ENCODE peak calls at places on chromosomes 13 and 19, in four cellular contexts. H is kidney glomerular epithelial cell; I is GM12865; M is stimulated activated CD8-positive, alpha-beta memory T cell treated with anti-CD3 and anti-CD28 coated beads, Interleukin-7, amount 100 ng/mL, for 4 hours. P is an unnamed sample.

GRCh38 chr13:42650470-42650869 is 76.5 kb downstream of the TNFSF11 start:
- DNase-seq in H (no peak), I (no peak), M (no peak), P (no peak)

GRCh38 chr19:17303940-17304267 is 679 bp upstream of the ABHD8 start:
- DNase-seq in H (no peak), I (no peak), M (no peak), P (no peak)

GRCh38 chr13:49464621-49465325 is 20.7 kb downstream of the SETDB2 start:
- DNase-seq in H (no peak), I (no peak), M (no peak), P (no peak)

GRCh38 chr13:71218960-71219359 is 648.0 kb downstream of the DACH1 start:
- DNase-seq in H (no peak), I (peak; percentile 45), M (no peak), P (no peak)

GRCh38 chr19:43704002-43704705 is 11.7 kb upstream of the IRGC start:
- DNase-seq in H (no peak), I (no peak), M (no peak), P (no peak)

GRCh38 chr13:91358384-91358776 is 10.9 kb downstream of the MIR17HG start:
- DNase-seq in H (no peak), I (peak; percentile 34), M (no peak), P (no peak)

GRCh38 chr13:71866173-71867091 is 572 bp downstream of the DACH1 start:
- DNase-seq in H (no peak), I (no peak), M (no peak), P (no peak)

GRCh38 chr19:51337861-51338562 is 3.9 kb downstream of the VSIG10L start:
- DNase-seq in H (no peak), I (no peak), M (no peak), P (no peak)

GRCh38 chr19:2549701-2550191 is 73.8 kb downstream of the GADD45B start:
- DNase-seq in H (no peak), I (no peak), M (no peak), P (no peak)

GRCh38 chr19:7550987-7551761 is 15.7 kb downstream of the PNPLA6 start:
- DNase-seq in H (peak; percentile 10), I (peak; percentile 50), M (no peak), P (peak; percentile 22)

GRCh38 chr19:50858896-50859295 is 4.2 kb downstream of the KLK3 start:
- DNase-seq in H (no peak), I (no peak), M (no peak), P (no peak)

GRCh38 chr13:100517135-100517534 is 71.5 kb downstream of the GGACT start:
- DNase-seq in H (no peak), I (no peak), M (no peak), P (no peak)

GRCh38 chr13:112615391-112615790 is 27.4 kb upstream of the TUBGCP3 start:
- DNase-seq in H (no peak), I (no peak), M (no peak), P (no peak)

GRCh38 chr13:42477588-42478190 is 96.3 kb upstream of the TNFSF11 start:
- DNase-seq in H (no peak), I (no peak), M (no peak), P (no peak)